ENCODE peak calls at places on chromosome 12, in four cellular contexts. K, O, T and G are unnamed samples.

GRCh38 chr12:22625671-22626251 is 790 bp downstream of the ETNK1 start:
- DNase-seq in T (peak; percentile 37), O (peak; percentile 40), K (peak; percentile 43), G (peak; percentile 10)

GRCh38 chr12:57898308-57898970 is 42.9 kb upstream of the ATP23 start:
- DNase-seq in O (no peak), K (no peak), T (no peak), G (peak; percentile 17)

GRCh38 chr12:116533343-116534248 is 25.6 kb upstream of the MAP1LC3B2 start:
- DNase-seq in K (peak; percentile 77), T (peak; percentile 70), O (no peak), G (peak; percentile 60)

GRCh38 chr12:109475993-109476806 is 900 bp downstream of the KCTD10 start:
- DNase-seq in K (peak; percentile 47), T (no peak), O (no peak), G (no peak)

GRCh38 chr12:47097276-47097896 is 17.6 kb upstream of the AMIGO2 start:
- DNase-seq in K (peak; percentile 79), T (no peak), O (no peak), G (no peak)

GRCh38 chr12:40164034-40164433 is 58.2 kb upstream of the SLC2A13 start:
- DNase-seq in O (no peak), T (no peak), K (no peak), G (no peak)

GRCh38 chr12:30862486-30862885 is 64.1 kb upstream of the TSPAN11 start:
- DNase-seq in O (no peak), T (no peak), K (peak; percentile 4), G (no peak)

GRCh38 chr12:119202544-119202943 is 23.8 kb downstream of the HSPB8 start:
- DNase-seq in T (no peak), K (no peak), O (no peak), G (no peak)

GRCh38 chr12:14949631-14950030 is 11.3 kb upstream of the ERP27 start:
- DNase-seq in K (no peak), O (no peak), T (no peak), G (no peak)

GRCh38 chr12:124605150-124605549 is 37.7 kb upstream of the NCOR2 start:
- DNase-seq in O (no peak), T (no peak), K (no peak), G (no peak)

GRCh38 chr12:40473979-40474378 is 218.3 kb upstream of the CNTN1 start:
- DNase-seq in K (no peak), T (no peak), O (no peak), G (no peak)

GRCh38 chr12:113268136-113268535 is 46.9 kb downstream of the TPCN1 start:
- DNase-seq in T (no peak), K (no peak), O (no peak), G (no peak)

GRCh38 chr12:19546611-19547162 is 107.4 kb downstream of the AEBP2 start:
- DNase-seq in T (no peak), K (peak; percentile 83), O (no peak), G (no peak)